ENCODE peak calls at places on chromosomes 11 and 22, in nine cellular contexts. Z is HCT116, O is spleen, K is H1, W is stomach, T is A549, A is testis, F is HepG2, R is tibial nerve. Q is an unnamed sample.
A peak's percentile ranks its signal among the peaks of the same experiment; 100 is the strongest.

GRCh38 chr11:82474876-82475275 is 258.8 kb downstream of the FAM181B start:
- DNase-seq in F (no peak), A (no peak), O (no peak), R (no peak), T (no peak), W (no peak), K (no peak), Z (no peak), Q (no peak)

GRCh38 chr22:27670701-27671412 is 130.7 kb downstream of the MN1 start:
- DNase-seq in F (peak; percentile 96), Z (peak; percentile 34), R (no peak), A (peak; percentile 83), K (peak; percentile 78), W (peak; percentile 50), T (no peak), O (peak; percentile 72), Q (peak; percentile 79)

GRCh38 chr11:127412722-127413121 is 412.2 kb upstream of the KIRREL3 start:
- DNase-seq in O (no peak), F (no peak), Z (no peak), A (no peak), R (no peak), W (no peak), T (no peak), K (no peak), Q (no peak)

GRCh38 chr11:43377380-43377779 is 18.7 kb downstream of the TTC17 start:
- DNase-seq in R (no peak), A (no peak), O (no peak), F (no peak), Z (no peak), W (no peak), K (no peak), T (no peak), Q (no peak)

GRCh38 chr22:36467946-36468345 is 13.5 kb downstream of the TXN2 start:
- DNase-seq in A (no peak), F (no peak), R (no peak), W (no peak), T (peak; percentile 48), O (no peak), Z (peak; percentile 58), K (no peak), Q (no peak)

GRCh38 chr11:34318111-34319037 is 39.4 kb downstream of the ABTB2 start:
- DNase-seq in T (peak; percentile 86), F (peak; percentile 72), O (no peak), W (no peak), K (no peak), R (no peak), A (no peak), Z (no peak), Q (no peak)

GRCh38 chr11:104051806-104052205 is 15.4 kb downstream of the DDI1 start:
- DNase-seq in T (no peak), F (no peak), O (no peak), R (no peak), Z (no peak), K (no peak), W (no peak), A (no peak), Q (no peak)

GRCh38 chr11:15670520-15671070 is 555.9 kb downstream of the INSC start:
- DNase-seq in K (no peak), R (no peak), O (no peak), T (no peak), W (no peak), A (no peak), F (no peak), Z (no peak), Q (no peak)

GRCh38 chr11:118908931-118909618 is 16.7 kb downstream of the BCL9L start:
- DNase-seq in T (peak; percentile 84), Z (no peak), A (peak; percentile 89), R (peak; percentile 77), F (no peak), W (peak; percentile 72), K (peak; percentile 77), O (peak; percentile 74), Q (peak; percentile 90)

GRCh38 chr11:19367051-19367709 is 126.4 kb upstream of the E2F8 start:
- DNase-seq in K (no peak), R (no peak), A (no peak), Z (no peak), T (no peak), W (no peak), F (no peak), O (no peak), Q (no peak)

GRCh38 chr11:64000740-64001514 is 14.7 kb downstream of the OTUB1 start:
- DNase-seq in R (no peak), F (no peak), Z (no peak), K (no peak), O (no peak), T (no peak), A (no peak), W (no peak), Q (no peak)

GRCh38 chr11:69645801-69646492 is 5.0 kb downstream of the CCND1 start:
- DNase-seq in T (no peak), A (no peak), O (peak; percentile 70), R (no peak), F (no peak), Z (no peak), W (no peak), K (no peak), Q (no peak)

GRCh38 chr11:13889566-13890214 is 72.8 kb upstream of the SPON1 start:
- DNase-seq in R (no peak), F (no peak), K (no peak), W (no peak), T (no peak), A (no peak), Z (no peak), O (no peak), Q (no peak)

GRCh38 chr11:117034901-117035300 is 63.3 kb downstream of the SIK3 start:
- DNase-seq in R (no peak), K (no peak), F (no peak), T (no peak), A (no peak), O (no peak), W (no peak), Z (no peak), Q (no peak)

GRCh38 chr11:92550411-92550810 is 325.8 kb downstream of the FAT3 start:
- DNase-seq in O (no peak), Z (no peak), K (peak; percentile 71), R (no peak), T (no peak), A (no peak), F (no peak), W (peak; percentile 54), Q (no peak)

GRCh38 chr11:70503878-70504240 is 105.5 kb downstream of the CTTN start:
- DNase-seq in Z (no peak), R (no peak), T (no peak), K (no peak), O (peak; percentile 39), A (no peak), W (no peak), F (no peak), Q (no peak)

GRCh38 chr22:29524440-29525191 is 28.9 kb downstream of the THOC5 start:
- DNase-seq in O (peak; percentile 75), Z (no peak), T (peak; percentile 26), A (peak; percentile 63), W (peak; percentile 27), F (peak; percentile 46), R (no peak), K (peak; percentile 56), Q (peak; percentile 70)

GRCh38 chr22:34841321-34841901 is 224.5 kb upstream of the ISX start:
- DNase-seq in Z (no peak), R (no peak), O (no peak), A (no peak), T (no peak), K (no peak), F (no peak), W (no peak), Q (no peak)

GRCh38 chr22:39242809-39243442 is 1.9 kb downstream of the PDGFB start:
- DNase-seq in R (no peak), T (no peak), O (no peak), F (peak; percentile 60), K (peak; percentile 86), W (peak; percentile 73), A (no peak), Z (no peak), Q (no peak)
- H3K4me3 ChIP-seq in R (peak overlapping the region; percentile 72), T (peak overlapping the region; percentile 54), O (peak overlapping the region; percentile 55), F (peak overlapping the region; percentile 67), K (peak overlapping the region; percentile 59), W (peak overlapping the region; percentile 53), A (peak overlapping the region; percentile 55), Z (peak overlapping the region; percentile 80), Q (peak overlapping the region; percentile 52)

DNA sequence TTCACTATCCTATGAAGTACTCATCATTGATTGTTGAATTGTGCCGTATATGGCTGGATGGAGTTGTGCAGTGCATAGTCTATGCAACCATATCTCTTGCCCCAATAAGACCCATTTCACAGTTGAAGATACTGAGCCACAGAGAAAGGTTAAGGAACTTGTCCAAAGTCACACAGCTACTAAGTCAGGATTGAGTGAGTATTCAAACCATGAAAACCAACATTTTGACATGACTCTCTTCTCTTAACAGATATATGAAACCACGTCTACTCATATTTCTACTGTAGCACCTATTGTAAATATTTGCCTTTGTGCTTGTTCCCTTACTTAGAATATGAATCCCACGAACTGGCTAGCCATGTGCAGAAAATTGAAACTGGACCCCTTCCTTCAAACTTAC is 58.1 kb downstream of the MAML2 start:
- DNase-seq in K (no peak), T (no peak), A (no peak), O (no peak), R (no peak), W (no peak), F (no peak), Z (no peak), Q (no peak)
- TF ChIP-seq POLR2A in K (no peak), T (no peak), A (no peak), O (no peak), R (no peak), W (no peak), F (no peak), Z (no peak), Q (no peak)

GRCh38 chr11:47270331-47271271 is 668 bp downstream of the MADD start:
- DNase-seq in Z (no peak), R (no peak), F (peak; percentile 49), A (peak; percentile 30), T (peak; percentile 57), W (no peak), K (peak; percentile 50), O (peak; percentile 79), Q (peak; percentile 61)

GRCh38 chr11:47269002-47269828 is 718 bp upstream of the MADD start:
- DNase-seq in W (peak; percentile 91), O (peak; percentile 97), A (peak; percentile 93), T (peak; percentile 88), Z (peak; percentile 47), K (peak; percentile 90), R (peak; percentile 77), F (peak; percentile 94), Q (peak; percentile 95)

GRCh38 chr11:47271328-47271727 is 1.4 kb downstream of the MADD start:
- DNase-seq in R (no peak), W (no peak), A (no peak), Z (no peak), O (no peak), F (no peak), T (no peak), K (no peak), Q (no peak)

GRCh38 chr11:47268448-47269001 is 1.4 kb upstream of the MADD start:
- DNase-seq in R (no peak), W (no peak), Z (no peak), A (no peak), O (peak; percentile 78), F (no peak), T (no peak), K (peak; percentile 49), Q (no peak)

GRCh38 chr11:47269829-47270305 is at the start of gene MADD:
- DNase-seq in K (no peak), A (peak; percentile 90), O (peak; percentile 99), Z (peak; percentile 55), T (peak; percentile 80), W (peak; percentile 89), F (peak; percentile 65), R (peak; percentile 63), Q (peak; percentile 91)
- H3K4me3 ChIP-seq in K (peak within 1 kb of the TSS; percentile 81), A (peak within 1 kb of the TSS; percentile 92), O (peak within 1 kb of the TSS; percentile 72), Z (peak within 1 kb of the TSS; percentile 59), T (peak within 1 kb of the TSS; percentile 72), W (peak within 1 kb of the TSS; percentile 81), F (peak within 1 kb of the TSS; percentile 70), R (peak within 1 kb of the TSS; percentile 83), Q (peak within 1 kb of the TSS; percentile 40)

GRCh38 chr22:46893281-46894020 is 131.0 kb downstream of the TBC1D22A start:
- DNase-seq in F (no peak), R (no peak), Z (no peak), A (peak; percentile 4), W (peak; percentile 21), O (no peak), T (no peak), K (no peak), Q (no peak)
- TF ChIP-seq POLR2A in F (no peak), R (no peak), Z (no peak), A (no peak), W (no peak), O (no peak), T (no peak), K (no peak), Q (no peak)